ENCODE peak calls at places on chromosomes 4 and X, in nine cellular contexts. One of them, this sample, is unnamed.

GRCh38 chr4:1958276-1959103 is 50.3 kb downstream of the NELFA start:
- DNase-seq in D721Med: no peak
- DNase-seq in non-pigmented ciliary epithelial cell: no peak
- DNase-seq in NB4: no peak
- DNase-seq in activated CD4-positive, alpha-beta T cell treated with anti-CD3 and anti-CD28 coated beads, Interleukin-2, amount 50 U/mL, for 48 hours: no peak
- DNase-seq in NCI-H446: no peak
- DNase-seq in hypothalamus: no peak
- DNase-seq in A549: no peak
- DNase-seq in right atrium auricular region: no peak
- DNase-seq in this sample: no peak

GRCh38 chrX:139831689-139832456 is 101.0 kb downstream of the ATP11C start:
- DNase-seq in D721Med: no peak
- DNase-seq in non-pigmented ciliary epithelial cell: no peak
- DNase-seq in NB4: peak
- DNase-seq in activated CD4-positive, alpha-beta T cell treated with anti-CD3 and anti-CD28 coated beads, Interleukin-2, amount 50 U/mL, for 48 hours: no peak
- DNase-seq in NCI-H446: peak
- DNase-seq in hypothalamus: no peak
- DNase-seq in A549: peak
- DNase-seq in right atrium auricular region: no peak
- DNase-seq in this sample: no peak

GRCh38 chrX:47662144-47662657 is 3.2 kb upstream of the UXT start:
- DNase-seq in D721Med: no peak
- DNase-seq in non-pigmented ciliary epithelial cell: peak
- DNase-seq in NB4: peak
- DNase-seq in activated CD4-positive, alpha-beta T cell treated with anti-CD3 and anti-CD28 coated beads, Interleukin-2, amount 50 U/mL, for 48 hours: peak
- DNase-seq in NCI-H446: no peak
- DNase-seq in hypothalamus: no peak
- DNase-seq in A549: peak
- DNase-seq in right atrium auricular region: peak
- DNase-seq in this sample: no peak

GRCh38 chr4:140135529-140136021 is 18.4 kb downstream of the MAML3 start:
- DNase-seq in D721Med: no peak
- DNase-seq in non-pigmented ciliary epithelial cell: no peak
- DNase-seq in NB4: no peak
- DNase-seq in activated CD4-positive, alpha-beta T cell treated with anti-CD3 and anti-CD28 coated beads, Interleukin-2, amount 50 U/mL, for 48 hours: no peak
- DNase-seq in NCI-H446: peak
- DNase-seq in hypothalamus: no peak
- DNase-seq in A549: peak
- DNase-seq in right atrium auricular region: peak
- DNase-seq in this sample: no peak

GRCh38 chr4:10095296-10095991 is 21.2 kb downstream of the WDR1 start:
- DNase-seq in D721Med: no peak
- DNase-seq in non-pigmented ciliary epithelial cell: no peak
- DNase-seq in NB4: peak
- DNase-seq in activated CD4-positive, alpha-beta T cell treated with anti-CD3 and anti-CD28 coated beads, Interleukin-2, amount 50 U/mL, for 48 hours: no peak
- DNase-seq in NCI-H446: no peak
- DNase-seq in hypothalamus: no peak
- DNase-seq in A549: no peak
- DNase-seq in right atrium auricular region: no peak
- DNase-seq in this sample: peak

GRCh38 chr4:174210952-174211490 is 72.4 kb downstream of the FBXO8 start:
- DNase-seq in D721Med: no peak
- DNase-seq in non-pigmented ciliary epithelial cell: no peak
- DNase-seq in NB4: no peak
- DNase-seq in activated CD4-positive, alpha-beta T cell treated with anti-CD3 and anti-CD28 coated beads, Interleukin-2, amount 50 U/mL, for 48 hours: no peak
- DNase-seq in NCI-H446: no peak
- DNase-seq in hypothalamus: no peak
- DNase-seq in A549: no peak
- DNase-seq in right atrium auricular region: no peak
- DNase-seq in this sample: no peak

GRCh38 chrX:262391-262909 is 18.7 kb upstream of the PLCXD1 start:
- DNase-seq in D721Med: no peak
- DNase-seq in non-pigmented ciliary epithelial cell: no peak
- DNase-seq in NB4: no peak
- DNase-seq in activated CD4-positive, alpha-beta T cell treated with anti-CD3 and anti-CD28 coated beads, Interleukin-2, amount 50 U/mL, for 48 hours: no peak
- DNase-seq in NCI-H446: no peak
- DNase-seq in hypothalamus: no peak
- DNase-seq in A549: peak
- DNase-seq in right atrium auricular region: no peak
- DNase-seq in this sample: no peak

GRCh38 chrX:45187731-45188130 is 12.9 kb downstream of the DIPK2B start:
- DNase-seq in D721Med: no peak
- DNase-seq in non-pigmented ciliary epithelial cell: no peak
- DNase-seq in NB4: no peak
- DNase-seq in activated CD4-positive, alpha-beta T cell treated with anti-CD3 and anti-CD28 coated beads, Interleukin-2, amount 50 U/mL, for 48 hours: no peak
- DNase-seq in NCI-H446: no peak
- DNase-seq in hypothalamus: no peak
- DNase-seq in A549: no peak
- DNase-seq in right atrium auricular region: no peak
- DNase-seq in this sample: no peak

GRCh38 chrX:111568356-111568755 is 56.9 kb downstream of the SERTM2 start:
- DNase-seq in D721Med: no peak
- DNase-seq in non-pigmented ciliary epithelial cell: no peak
- DNase-seq in NB4: peak
- DNase-seq in activated CD4-positive, alpha-beta T cell treated with anti-CD3 and anti-CD28 coated beads, Interleukin-2, amount 50 U/mL, for 48 hours: no peak
- DNase-seq in NCI-H446: peak
- DNase-seq in hypothalamus: no peak
- DNase-seq in A549: peak
- DNase-seq in right atrium auricular region: no peak
- DNase-seq in this sample: no peak

GRCh38 chr4:105541420-105541819 is 11.0 kb upstream of the ARHGEF38 start:
- DNase-seq in D721Med: no peak
- DNase-seq in non-pigmented ciliary epithelial cell: no peak
- DNase-seq in NB4: no peak
- DNase-seq in activated CD4-positive, alpha-beta T cell treated with anti-CD3 and anti-CD28 coated beads, Interleukin-2, amount 50 U/mL, for 48 hours: no peak
- DNase-seq in NCI-H446: no peak
- DNase-seq in hypothalamus: no peak
- DNase-seq in A549: no peak
- DNase-seq in right atrium auricular region: no peak
- DNase-seq in this sample: no peak

GRCh38 chrX:54208531-54208930 is 25.5 kb upstream of the FAM120C start:
- DNase-seq in D721Med: no peak
- DNase-seq in non-pigmented ciliary epithelial cell: peak
- DNase-seq in NB4: no peak
- DNase-seq in activated CD4-positive, alpha-beta T cell treated with anti-CD3 and anti-CD28 coated beads, Interleukin-2, amount 50 U/mL, for 48 hours: no peak
- DNase-seq in NCI-H446: no peak
- DNase-seq in hypothalamus: no peak
- DNase-seq in A549: no peak
- DNase-seq in right atrium auricular region: no peak
- DNase-seq in this sample: no peak

GRCh38 chr4:85745939-85746338 is 271.0 kb downstream of the ARHGAP24 start:
- DNase-seq in D721Med: no peak
- DNase-seq in non-pigmented ciliary epithelial cell: no peak
- DNase-seq in NB4: no peak
- DNase-seq in activated CD4-positive, alpha-beta T cell treated with anti-CD3 and anti-CD28 coated beads, Interleukin-2, amount 50 U/mL, for 48 hours: no peak
- DNase-seq in NCI-H446: no peak
- DNase-seq in hypothalamus: no peak
- DNase-seq in A549: no peak
- DNase-seq in right atrium auricular region: no peak
- DNase-seq in this sample: no peak

GRCh38 chr4:1470816-1471442 is 64.7 kb upstream of the NKX1-1 start:
- DNase-seq in D721Med: no peak
- DNase-seq in non-pigmented ciliary epithelial cell: no peak
- DNase-seq in NB4: no peak
- DNase-seq in activated CD4-positive, alpha-beta T cell treated with anti-CD3 and anti-CD28 coated beads, Interleukin-2, amount 50 U/mL, for 48 hours: no peak
- DNase-seq in NCI-H446: no peak
- DNase-seq in hypothalamus: no peak
- DNase-seq in A549: no peak
- DNase-seq in right atrium auricular region: no peak
- DNase-seq in this sample: no peak

GRCh38 chrX:54248309-54248708 is 65.3 kb upstream of the FAM120C start:
- DNase-seq in D721Med: no peak
- DNase-seq in non-pigmented ciliary epithelial cell: no peak
- DNase-seq in NB4: peak
- DNase-seq in activated CD4-positive, alpha-beta T cell treated with anti-CD3 and anti-CD28 coated beads, Interleukin-2, amount 50 U/mL, for 48 hours: no peak
- DNase-seq in NCI-H446: no peak
- DNase-seq in hypothalamus: no peak
- DNase-seq in A549: peak
- DNase-seq in right atrium auricular region: no peak
- DNase-seq in this sample: peak

GRCh38 chr4:77593101-77593500 is 12.5 kb upstream of the CXCL13 start:
- DNase-seq in D721Med: no peak
- DNase-seq in non-pigmented ciliary epithelial cell: no peak
- DNase-seq in NB4: no peak
- DNase-seq in activated CD4-positive, alpha-beta T cell treated with anti-CD3 and anti-CD28 coated beads, Interleukin-2, amount 50 U/mL, for 48 hours: no peak
- DNase-seq in NCI-H446: no peak
- DNase-seq in hypothalamus: no peak
- DNase-seq in A549: no peak
- DNase-seq in right atrium auricular region: no peak
- DNase-seq in this sample: no peak

GRCh38 chr4:32745351-32745750 is 2025.2 kb downstream of the PCDH7 start:
- DNase-seq in D721Med: no peak
- DNase-seq in non-pigmented ciliary epithelial cell: no peak
- DNase-seq in NB4: no peak
- DNase-seq in activated CD4-positive, alpha-beta T cell treated with anti-CD3 and anti-CD28 coated beads, Interleukin-2, amount 50 U/mL, for 48 hours: no peak
- DNase-seq in NCI-H446: no peak
- DNase-seq in hypothalamus: no peak
- DNase-seq in A549: no peak
- DNase-seq in right atrium auricular region: no peak
- DNase-seq in this sample: no peak

GRCh38 chr4:6116696-6117285 is 83.6 kb downstream of the JAKMIP1 start:
- DNase-seq in D721Med: no peak
- DNase-seq in non-pigmented ciliary epithelial cell: no peak
- DNase-seq in NB4: no peak
- DNase-seq in activated CD4-positive, alpha-beta T cell treated with anti-CD3 and anti-CD28 coated beads, Interleukin-2, amount 50 U/mL, for 48 hours: no peak
- DNase-seq in NCI-H446: no peak
- DNase-seq in hypothalamus: no peak
- DNase-seq in A549: no peak
- DNase-seq in right atrium auricular region: no peak
- DNase-seq in this sample: no peak

GRCh38 chr4:173056708-173057107 is 111.9 kb upstream of the GALNT7 start:
- DNase-seq in D721Med: no peak
- DNase-seq in non-pigmented ciliary epithelial cell: no peak
- DNase-seq in NB4: no peak
- DNase-seq in activated CD4-positive, alpha-beta T cell treated with anti-CD3 and anti-CD28 coated beads, Interleukin-2, amount 50 U/mL, for 48 hours: no peak
- DNase-seq in NCI-H446: no peak
- DNase-seq in hypothalamus: no peak
- DNase-seq in A549: no peak
- DNase-seq in right atrium auricular region: no peak
- DNase-seq in this sample: no peak

GRCh38 chrX:68163446-68163845 is 269.8 kb downstream of the OPHN1 start:
- DNase-seq in D721Med: no peak
- DNase-seq in non-pigmented ciliary epithelial cell: no peak
- DNase-seq in NB4: no peak
- DNase-seq in activated CD4-positive, alpha-beta T cell treated with anti-CD3 and anti-CD28 coated beads, Interleukin-2, amount 50 U/mL, for 48 hours: no peak
- DNase-seq in NCI-H446: no peak
- DNase-seq in hypothalamus: no peak
- DNase-seq in A549: no peak
- DNase-seq in right atrium auricular region: no peak
- DNase-seq in this sample: no peak

GRCh38 chr4:38650133-38650532 is 13.9 kb upstream of the KLF3 start:
- DNase-seq in D721Med: no peak
- DNase-seq in non-pigmented ciliary epithelial cell: no peak
- DNase-seq in NB4: no peak
- DNase-seq in activated CD4-positive, alpha-beta T cell treated with anti-CD3 and anti-CD28 coated beads, Interleukin-2, amount 50 U/mL, for 48 hours: no peak
- DNase-seq in NCI-H446: no peak
- DNase-seq in hypothalamus: no peak
- DNase-seq in A549: no peak
- DNase-seq in right atrium auricular region: no peak
- DNase-seq in this sample: no peak

GRCh38 chrX:7771788-7772438 is 71.1 kb upstream of the VCX start:
- DNase-seq in D721Med: no peak
- DNase-seq in non-pigmented ciliary epithelial cell: no peak
- DNase-seq in NB4: no peak
- DNase-seq in activated CD4-positive, alpha-beta T cell treated with anti-CD3 and anti-CD28 coated beads, Interleukin-2, amount 50 U/mL, for 48 hours: no peak
- DNase-seq in NCI-H446: no peak
- DNase-seq in hypothalamus: no peak
- DNase-seq in A549: no peak
- DNase-seq in right atrium auricular region: no peak
- DNase-seq in this sample: no peak

GRCh38 chr4:185774815-185775684 is 36.9 kb downstream of the SORBS2 start:
- DNase-seq in D721Med: no peak
- DNase-seq in non-pigmented ciliary epithelial cell: peak
- DNase-seq in NB4: no peak
- DNase-seq in activated CD4-positive, alpha-beta T cell treated with anti-CD3 and anti-CD28 coated beads, Interleukin-2, amount 50 U/mL, for 48 hours: no peak
- DNase-seq in NCI-H446: no peak
- DNase-seq in hypothalamus: no peak
- DNase-seq in A549: peak
- DNase-seq in right atrium auricular region: no peak
- DNase-seq in this sample: peak

GRCh38 chr4:57424231-57424897 is 314.2 kb upstream of the IGFBP7 start:
- DNase-seq in D721Med: no peak
- DNase-seq in non-pigmented ciliary epithelial cell: peak
- DNase-seq in NB4: no peak
- DNase-seq in activated CD4-positive, alpha-beta T cell treated with anti-CD3 and anti-CD28 coated beads, Interleukin-2, amount 50 U/mL, for 48 hours: no peak
- DNase-seq in NCI-H446: peak
- DNase-seq in hypothalamus: no peak
- DNase-seq in A549: peak
- DNase-seq in right atrium auricular region: peak
- DNase-seq in this sample: no peak